ENCODE peak calls at places on chromosomes 4 and X, in ten cellular contexts. One of them, this sample, is unnamed.

GRCh38 chr4:126888968-126889367 is 743.8 kb upstream of the INTU start:
- DNase-seq in germinal center: no peak
- DNase-seq in AG08395: peak
- DNase-seq in nephron progenitor cell: no peak
- DNase-seq in activated CD8-positive, alpha-beta memory T cell treated with anti-CD3 and anti-CD28 coated beads, Interleukin-2, amount 50 U/mL, for 48 hours: no peak
- DNase-seq in astrocyte of the spinal cord: peak
- DNase-seq in lung: no peak
- DNase-seq in SIG-M5: no peak
- DNase-seq in stromal cell of bone marrow: peak
- DNase-seq in mesenchymal stem cell: peak
- DNase-seq in this sample: no peak

GRCh38 chr4:47557255-47557654 is 72.2 kb downstream of the ATP10D start:
- DNase-seq in germinal center: no peak
- DNase-seq in AG08395: no peak
- DNase-seq in nephron progenitor cell: no peak
- DNase-seq in activated CD8-positive, alpha-beta memory T cell treated with anti-CD3 and anti-CD28 coated beads, Interleukin-2, amount 50 U/mL, for 48 hours: no peak
- DNase-seq in astrocyte of the spinal cord: no peak
- DNase-seq in lung: no peak
- DNase-seq in SIG-M5: no peak
- DNase-seq in stromal cell of bone marrow: no peak
- DNase-seq in mesenchymal stem cell: no peak
- DNase-seq in this sample: no peak

GRCh38 chr4:2965262-2965661 is 1.9 kb downstream of the GRK4 start:
- DNase-seq in germinal center: no peak
- DNase-seq in AG08395: no peak
- DNase-seq in nephron progenitor cell: no peak
- DNase-seq in activated CD8-positive, alpha-beta memory T cell treated with anti-CD3 and anti-CD28 coated beads, Interleukin-2, amount 50 U/mL, for 48 hours: no peak
- DNase-seq in astrocyte of the spinal cord: no peak
- DNase-seq in lung: no peak
- DNase-seq in SIG-M5: no peak
- DNase-seq in stromal cell of bone marrow: no peak
- DNase-seq in mesenchymal stem cell: no peak
- DNase-seq in this sample: no peak

GRCh38 chr4:77012726-77013125 is 63.1 kb downstream of the CCNI start:
- DNase-seq in germinal center: no peak
- DNase-seq in AG08395: no peak
- DNase-seq in nephron progenitor cell: no peak
- DNase-seq in activated CD8-positive, alpha-beta memory T cell treated with anti-CD3 and anti-CD28 coated beads, Interleukin-2, amount 50 U/mL, for 48 hours: no peak
- DNase-seq in astrocyte of the spinal cord: no peak
- DNase-seq in lung: no peak
- DNase-seq in SIG-M5: no peak
- DNase-seq in stromal cell of bone marrow: no peak
- DNase-seq in mesenchymal stem cell: no peak
- DNase-seq in this sample: no peak

GRCh38 chrX:51496501-51497291 is at the start of gene NUDT11:
- DNase-seq in germinal center: peak
- DNase-seq in AG08395: peak
- DNase-seq in nephron progenitor cell: peak
- DNase-seq in activated CD8-positive, alpha-beta memory T cell treated with anti-CD3 and anti-CD28 coated beads, Interleukin-2, amount 50 U/mL, for 48 hours: peak
- DNase-seq in astrocyte of the spinal cord: peak
- DNase-seq in lung: peak
- DNase-seq in SIG-M5: no peak
- DNase-seq in stromal cell of bone marrow: peak
- DNase-seq in mesenchymal stem cell: peak
- DNase-seq in this sample: peak

GRCh38 chrX:132957211-132958085 is 981 bp downstream of the HS6ST2 start:
- DNase-seq in germinal center: no peak
- DNase-seq in AG08395: no peak
- DNase-seq in nephron progenitor cell: peak
- DNase-seq in activated CD8-positive, alpha-beta memory T cell treated with anti-CD3 and anti-CD28 coated beads, Interleukin-2, amount 50 U/mL, for 48 hours: peak
- DNase-seq in astrocyte of the spinal cord: no peak
- DNase-seq in lung: no peak
- DNase-seq in SIG-M5: no peak
- DNase-seq in stromal cell of bone marrow: no peak
- DNase-seq in mesenchymal stem cell: peak
- DNase-seq in this sample: no peak

GRCh38 chr4:24163314-24163713 is 273.5 kb upstream of the PPARGC1A start:
- DNase-seq in germinal center: no peak
- DNase-seq in AG08395: no peak
- DNase-seq in nephron progenitor cell: no peak
- DNase-seq in activated CD8-positive, alpha-beta memory T cell treated with anti-CD3 and anti-CD28 coated beads, Interleukin-2, amount 50 U/mL, for 48 hours: no peak
- DNase-seq in astrocyte of the spinal cord: no peak
- DNase-seq in lung: no peak
- DNase-seq in SIG-M5: no peak
- DNase-seq in stromal cell of bone marrow: no peak
- DNase-seq in mesenchymal stem cell: no peak
- DNase-seq in this sample: no peak

GRCh38 chrX:10176121-10177003 is 19.6 kb downstream of the CLCN4 start:
- DNase-seq in germinal center: no peak
- DNase-seq in AG08395: no peak
- DNase-seq in nephron progenitor cell: no peak
- DNase-seq in activated CD8-positive, alpha-beta memory T cell treated with anti-CD3 and anti-CD28 coated beads, Interleukin-2, amount 50 U/mL, for 48 hours: no peak
- DNase-seq in astrocyte of the spinal cord: no peak
- DNase-seq in lung: no peak
- DNase-seq in SIG-M5: no peak
- DNase-seq in stromal cell of bone marrow: no peak
- DNase-seq in mesenchymal stem cell: peak
- DNase-seq in this sample: no peak

GRCh38 chrX:39752820-39753219 is 344.9 kb downstream of the BCOR start:
- DNase-seq in germinal center: no peak
- DNase-seq in AG08395: no peak
- DNase-seq in nephron progenitor cell: no peak
- DNase-seq in activated CD8-positive, alpha-beta memory T cell treated with anti-CD3 and anti-CD28 coated beads, Interleukin-2, amount 50 U/mL, for 48 hours: no peak
- DNase-seq in astrocyte of the spinal cord: no peak
- DNase-seq in lung: no peak
- DNase-seq in SIG-M5: no peak
- DNase-seq in stromal cell of bone marrow: no peak
- DNase-seq in mesenchymal stem cell: peak
- DNase-seq in this sample: no peak

GRCh38 chr4:14111730-14112171 is 484.2 kb upstream of the BOD1L1 start:
- DNase-seq in germinal center: no peak
- DNase-seq in AG08395: peak
- DNase-seq in nephron progenitor cell: no peak
- DNase-seq in activated CD8-positive, alpha-beta memory T cell treated with anti-CD3 and anti-CD28 coated beads, Interleukin-2, amount 50 U/mL, for 48 hours: no peak
- DNase-seq in astrocyte of the spinal cord: peak
- DNase-seq in lung: no peak
- DNase-seq in SIG-M5: no peak
- DNase-seq in stromal cell of bone marrow: peak
- DNase-seq in mesenchymal stem cell: no peak
- DNase-seq in this sample: no peak

GRCh38 chr4:155854597-155855226 is 11.4 kb downstream of the ASIC5 start:
- DNase-seq in germinal center: no peak
- DNase-seq in AG08395: peak
- DNase-seq in nephron progenitor cell: no peak
- DNase-seq in activated CD8-positive, alpha-beta memory T cell treated with anti-CD3 and anti-CD28 coated beads, Interleukin-2, amount 50 U/mL, for 48 hours: no peak
- DNase-seq in astrocyte of the spinal cord: peak
- DNase-seq in lung: no peak
- DNase-seq in SIG-M5: no peak
- DNase-seq in stromal cell of bone marrow: peak
- DNase-seq in mesenchymal stem cell: peak
- DNase-seq in this sample: no peak

GRCh38 chr4:121675715-121676114 is 21.1 kb downstream of the ANXA5 start:
- DNase-seq in germinal center: no peak
- DNase-seq in AG08395: peak
- DNase-seq in nephron progenitor cell: no peak
- DNase-seq in activated CD8-positive, alpha-beta memory T cell treated with anti-CD3 and anti-CD28 coated beads, Interleukin-2, amount 50 U/mL, for 48 hours: no peak
- DNase-seq in astrocyte of the spinal cord: peak
- DNase-seq in lung: no peak
- DNase-seq in SIG-M5: no peak
- DNase-seq in stromal cell of bone marrow: no peak
- DNase-seq in mesenchymal stem cell: peak
- DNase-seq in this sample: no peak

GRCh38 chr4:83599183-83599582 is 63.3 kb downstream of the GPAT3 start:
- DNase-seq in germinal center: peak
- DNase-seq in AG08395: no peak
- DNase-seq in nephron progenitor cell: no peak
- DNase-seq in activated CD8-positive, alpha-beta memory T cell treated with anti-CD3 and anti-CD28 coated beads, Interleukin-2, amount 50 U/mL, for 48 hours: no peak
- DNase-seq in astrocyte of the spinal cord: peak
- DNase-seq in lung: no peak
- DNase-seq in SIG-M5: no peak
- DNase-seq in stromal cell of bone marrow: no peak
- DNase-seq in mesenchymal stem cell: peak
- DNase-seq in this sample: peak

GRCh38 chrX:134512566-134512965 is 52.6 kb downstream of the HPRT1 start:
- DNase-seq in germinal center: no peak
- DNase-seq in AG08395: peak
- DNase-seq in nephron progenitor cell: no peak
- DNase-seq in activated CD8-positive, alpha-beta memory T cell treated with anti-CD3 and anti-CD28 coated beads, Interleukin-2, amount 50 U/mL, for 48 hours: no peak
- DNase-seq in astrocyte of the spinal cord: peak
- DNase-seq in lung: no peak
- DNase-seq in SIG-M5: no peak
- DNase-seq in stromal cell of bone marrow: no peak
- DNase-seq in mesenchymal stem cell: peak
- DNase-seq in this sample: no peak

GRCh38 chr4:126991965-126992364 is 640.8 kb upstream of the INTU start:
- DNase-seq in germinal center: no peak
- DNase-seq in AG08395: peak
- DNase-seq in nephron progenitor cell: no peak
- DNase-seq in activated CD8-positive, alpha-beta memory T cell treated with anti-CD3 and anti-CD28 coated beads, Interleukin-2, amount 50 U/mL, for 48 hours: no peak
- DNase-seq in astrocyte of the spinal cord: peak
- DNase-seq in lung: no peak
- DNase-seq in SIG-M5: no peak
- DNase-seq in stromal cell of bone marrow: peak
- DNase-seq in mesenchymal stem cell: no peak
- DNase-seq in this sample: no peak

GRCh38 chr4:49032440-49033161 is 46.5 kb downstream of the CWH43 start:
- DNase-seq in germinal center: no peak
- DNase-seq in AG08395: peak
- DNase-seq in nephron progenitor cell: no peak
- DNase-seq in activated CD8-positive, alpha-beta memory T cell treated with anti-CD3 and anti-CD28 coated beads, Interleukin-2, amount 50 U/mL, for 48 hours: no peak
- DNase-seq in astrocyte of the spinal cord: peak
- DNase-seq in lung: no peak
- DNase-seq in SIG-M5: no peak
- DNase-seq in stromal cell of bone marrow: peak
- DNase-seq in mesenchymal stem cell: no peak
- DNase-seq in this sample: no peak

GRCh38 chrX:150051096-150051495 is 112.8 kb upstream of the EOLA2 start:
- DNase-seq in germinal center: no peak
- DNase-seq in AG08395: no peak
- DNase-seq in nephron progenitor cell: no peak
- DNase-seq in activated CD8-positive, alpha-beta memory T cell treated with anti-CD3 and anti-CD28 coated beads, Interleukin-2, amount 50 U/mL, for 48 hours: no peak
- DNase-seq in astrocyte of the spinal cord: no peak
- DNase-seq in lung: no peak
- DNase-seq in SIG-M5: no peak
- DNase-seq in stromal cell of bone marrow: no peak
- DNase-seq in mesenchymal stem cell: no peak
- DNase-seq in this sample: no peak

GRCh38 chrX:136209016-136209738 is 42.0 kb downstream of the MAP7D3 start:
- DNase-seq in germinal center: peak
- DNase-seq in AG08395: peak
- DNase-seq in nephron progenitor cell: peak
- DNase-seq in activated CD8-positive, alpha-beta memory T cell treated with anti-CD3 and anti-CD28 coated beads, Interleukin-2, amount 50 U/mL, for 48 hours: no peak
- DNase-seq in astrocyte of the spinal cord: peak
- DNase-seq in lung: no peak
- DNase-seq in SIG-M5: no peak
- DNase-seq in stromal cell of bone marrow: no peak
- DNase-seq in mesenchymal stem cell: peak
- DNase-seq in this sample: no peak

GRCh38 chrX:68433155-68433980 is at the start of gene OPHN1:
- DNase-seq in germinal center: no peak
- DNase-seq in AG08395: peak
- DNase-seq in nephron progenitor cell: peak
- DNase-seq in activated CD8-positive, alpha-beta memory T cell treated with anti-CD3 and anti-CD28 coated beads, Interleukin-2, amount 50 U/mL, for 48 hours: peak
- DNase-seq in astrocyte of the spinal cord: peak
- DNase-seq in lung: peak
- DNase-seq in SIG-M5: no peak
- DNase-seq in stromal cell of bone marrow: peak
- DNase-seq in mesenchymal stem cell: peak
- DNase-seq in this sample: no peak

GRCh38 chr4:17511041-17511949 is 595 bp downstream of the QDPR start:
- DNase-seq in germinal center: peak
- DNase-seq in AG08395: peak
- DNase-seq in nephron progenitor cell: peak
- DNase-seq in activated CD8-positive, alpha-beta memory T cell treated with anti-CD3 and anti-CD28 coated beads, Interleukin-2, amount 50 U/mL, for 48 hours: peak
- DNase-seq in astrocyte of the spinal cord: peak
- DNase-seq in lung: peak
- DNase-seq in SIG-M5: no peak
- DNase-seq in stromal cell of bone marrow: no peak
- DNase-seq in mesenchymal stem cell: peak
- DNase-seq in this sample: peak

GRCh38 chr4:57098415-57098814 is 11.8 kb downstream of the IGFBP7 start:
- DNase-seq in germinal center: no peak
- DNase-seq in AG08395: no peak
- DNase-seq in nephron progenitor cell: no peak
- DNase-seq in activated CD8-positive, alpha-beta memory T cell treated with anti-CD3 and anti-CD28 coated beads, Interleukin-2, amount 50 U/mL, for 48 hours: no peak
- DNase-seq in astrocyte of the spinal cord: no peak
- DNase-seq in lung: no peak
- DNase-seq in SIG-M5: no peak
- DNase-seq in stromal cell of bone marrow: no peak
- DNase-seq in mesenchymal stem cell: no peak
- DNase-seq in this sample: no peak

GRCh38 chrX:3526084-3526483 is 179.6 kb upstream of the MXRA5 start:
- DNase-seq in germinal center: no peak
- DNase-seq in AG08395: peak
- DNase-seq in nephron progenitor cell: no peak
- DNase-seq in activated CD8-positive, alpha-beta memory T cell treated with anti-CD3 and anti-CD28 coated beads, Interleukin-2, amount 50 U/mL, for 48 hours: no peak
- DNase-seq in astrocyte of the spinal cord: peak
- DNase-seq in lung: no peak
- DNase-seq in SIG-M5: no peak
- DNase-seq in stromal cell of bone marrow: no peak
- DNase-seq in mesenchymal stem cell: no peak
- DNase-seq in this sample: no peak

GRCh38 chr4:8906668-8906970 is 35.0 kb upstream of the HMX1 start:
- DNase-seq in germinal center: no peak
- DNase-seq in AG08395: no peak
- DNase-seq in nephron progenitor cell: no peak
- DNase-seq in activated CD8-positive, alpha-beta memory T cell treated with anti-CD3 and anti-CD28 coated beads, Interleukin-2, amount 50 U/mL, for 48 hours: no peak
- DNase-seq in astrocyte of the spinal cord: no peak
- DNase-seq in lung: no peak
- DNase-seq in SIG-M5: no peak
- DNase-seq in stromal cell of bone marrow: no peak
- DNase-seq in mesenchymal stem cell: no peak
- DNase-seq in this sample: no peak

GRCh38 chr4:40121515-40121914 is 64.9 kb downstream of the N4BP2 start:
- DNase-seq in germinal center: no peak
- DNase-seq in AG08395: peak
- DNase-seq in nephron progenitor cell: no peak
- DNase-seq in activated CD8-positive, alpha-beta memory T cell treated with anti-CD3 and anti-CD28 coated beads, Interleukin-2, amount 50 U/mL, for 48 hours: no peak
- DNase-seq in astrocyte of the spinal cord: peak
- DNase-seq in lung: no peak
- DNase-seq in SIG-M5: peak
- DNase-seq in stromal cell of bone marrow: peak
- DNase-seq in mesenchymal stem cell: peak
- DNase-seq in this sample: no peak

GRCh38 chr4:2691952-2692435 is 64.1 kb downstream of the TNIP2 start:
- DNase-seq in germinal center: no peak
- DNase-seq in AG08395: no peak
- DNase-seq in nephron progenitor cell: no peak
- DNase-seq in activated CD8-positive, alpha-beta memory T cell treated with anti-CD3 and anti-CD28 coated beads, Interleukin-2, amount 50 U/mL, for 48 hours: no peak
- DNase-seq in astrocyte of the spinal cord: no peak
- DNase-seq in lung: no peak
- DNase-seq in SIG-M5: no peak
- DNase-seq in stromal cell of bone marrow: no peak
- DNase-seq in mesenchymal stem cell: no peak
- DNase-seq in this sample: no peak

GRCh38 chrX:50967734-50968133 is 57.2 kb downstream of the BMP15 start:
- DNase-seq in germinal center: no peak
- DNase-seq in AG08395: no peak
- DNase-seq in nephron progenitor cell: no peak
- DNase-seq in activated CD8-positive, alpha-beta memory T cell treated with anti-CD3 and anti-CD28 coated beads, Interleukin-2, amount 50 U/mL, for 48 hours: no peak
- DNase-seq in astrocyte of the spinal cord: no peak
- DNase-seq in lung: no peak
- DNase-seq in SIG-M5: no peak
- DNase-seq in stromal cell of bone marrow: no peak
- DNase-seq in mesenchymal stem cell: no peak
- DNase-seq in this sample: no peak

GRCh38 chrX:31223817-31224216 is 152.0 kb upstream of the FTHL17 start:
- DNase-seq in germinal center: peak
- DNase-seq in AG08395: peak
- DNase-seq in nephron progenitor cell: no peak
- DNase-seq in activated CD8-positive, alpha-beta memory T cell treated with anti-CD3 and anti-CD28 coated beads, Interleukin-2, amount 50 U/mL, for 48 hours: no peak
- DNase-seq in astrocyte of the spinal cord: peak
- DNase-seq in lung: no peak
- DNase-seq in SIG-M5: no peak
- DNase-seq in stromal cell of bone marrow: no peak
- DNase-seq in mesenchymal stem cell: peak
- DNase-seq in this sample: peak

GRCh38 chrX:153922932-153923857 is 2.9 kb downstream of the ARHGAP4 start:
- DNase-seq in germinal center: no peak
- DNase-seq in AG08395: peak
- DNase-seq in nephron progenitor cell: no peak
- DNase-seq in activated CD8-positive, alpha-beta memory T cell treated with anti-CD3 and anti-CD28 coated beads, Interleukin-2, amount 50 U/mL, for 48 hours: no peak
- DNase-seq in astrocyte of the spinal cord: peak
- DNase-seq in lung: peak
- DNase-seq in SIG-M5: no peak
- DNase-seq in stromal cell of bone marrow: no peak
- DNase-seq in mesenchymal stem cell: no peak
- DNase-seq in this sample: peak

This sample was measured in GM06990.